ENCODE peak calls at places on chromosomes 2 and 18, in eight cellular contexts. F, H, N, S, X, Y, K and C are unnamed samples.

GRCh38 chr2:45299361-45299760 is 290.1 kb upstream of the SIX2 start:
- DNase-seq in F (no peak), H (no peak), N (no peak), S (no peak), X (no peak), Y (no peak), K (no peak), C (no peak)

GRCh38 chr2:199977984-199978415 is 22.6 kb downstream of the MAIP1 start:
- DNase-seq in F (no peak), H (no peak), N (no peak), S (peak; percentile 82), X (peak; percentile 67), Y (no peak), K (peak; percentile 29), C (no peak)

GRCh38 chr2:236557894-236558532 is 11.6 kb upstream of the ACKR3 start:
- DNase-seq in F (no peak), H (no peak), N (no peak), S (no peak), X (no peak), Y (no peak), K (no peak), C (no peak)

GRCh38 chr18:78622251-78622953 is 357.2 kb upstream of the SALL3 start:
- DNase-seq in F (no peak), H (no peak), N (no peak), S (no peak), X (no peak), Y (no peak), K (no peak), C (no peak)

GRCh38 chr2:138058427-138058826 is 94.2 kb downstream of the HNMT start:
- DNase-seq in F (no peak), H (no peak), N (no peak), S (no peak), X (no peak), Y (no peak), K (no peak), C (no peak)

GRCh38 chr2:53632714-53633113 is 134.9 kb upstream of the CHAC2 start:
- DNase-seq in F (no peak), H (no peak), N (no peak), S (peak; percentile 2), X (no peak), Y (no peak), K (no peak), C (no peak)

GRCh38 chr2:206229642-206230041 is 44.8 kb upstream of the ZDBF2 start:
- DNase-seq in F (no peak), H (no peak), N (no peak), S (no peak), X (no peak), Y (no peak), K (no peak), C (no peak)

GRCh38 chr2:200406379-200406778 is 99.9 kb downstream of the SPATS2L start:
- DNase-seq in F (no peak), H (no peak), N (no peak), S (peak; percentile 24), X (no peak), Y (no peak), K (no peak), C (no peak)

GRCh38 chr2:231886071-231886681 is 40.0 kb downstream of the NPPC start:
- DNase-seq in F (no peak), H (no peak), N (no peak), S (no peak), X (no peak), Y (no peak), K (no peak), C (no peak)

GRCh38 chr2:38485734-38486133 is 108.7 kb upstream of the ATL2 start:
- DNase-seq in F (no peak), H (no peak), N (no peak), S (no peak), X (no peak), Y (no peak), K (no peak), C (no peak)

GRCh38 chr2:190382851-190383250 is 25.3 kb upstream of the MFSD6 start:
- DNase-seq in F (peak; percentile 40), H (no peak), N (no peak), S (peak; percentile 41), X (no peak), Y (no peak), K (peak; percentile 57), C (no peak)

GRCh38 chr2:84882775-84883550 is 2.1 kb upstream of the TRABD2A start:
- DNase-seq in F (no peak), H (no peak), N (no peak), S (peak; percentile 83), X (no peak), Y (no peak), K (no peak), C (no peak)

GRCh38 chr18:58027341-58027740 is 16.7 kb upstream of the NEDD4L start:
- DNase-seq in F (no peak), H (no peak), N (no peak), S (no peak), X (no peak), Y (no peak), K (no peak), C (no peak)

GRCh38 chr2:3307901-3308300 is 69.7 kb downstream of the EIPR1 start:
- DNase-seq in F (no peak), H (peak; percentile 8), N (no peak), S (no peak), X (no peak), Y (peak; percentile 23), K (no peak), C (no peak)

GRCh38 chr2:196500686-196501431 is 138.7 kb upstream of the CCDC150 start:
- DNase-seq in F (peak; percentile 7), H (no peak), N (no peak), S (peak; percentile 16), X (no peak), Y (no peak), K (no peak), C (no peak)

GRCh38 chr2:108534577-108535379 is 508 bp downstream of the LIMS1 start:
- DNase-seq in F (peak; percentile 32), H (peak; percentile 72), N (no peak), S (no peak), X (peak; percentile 47), Y (peak; percentile 94), K (no peak), C (peak; percentile 44)

GRCh38 chr2:165844216-165844615 is 50.2 kb upstream of the GALNT3 start:
- DNase-seq in F (no peak), H (no peak), N (no peak), S (no peak), X (no peak), Y (no peak), K (no peak), C (no peak)

GRCh38 chr2:234500394-234501006 is 3.6 kb upstream of the ARL4C start:
- DNase-seq in F (no peak), H (peak; percentile 63), N (peak; percentile 58), S (peak; percentile 65), X (peak; percentile 66), Y (peak; percentile 94), K (peak; percentile 49), C (no peak)

GRCh38 chr18:26383454-26384270 is 157.4 kb downstream of the TAF4B start:
- DNase-seq in F (peak; percentile 19), H (no peak), N (no peak), S (peak; percentile 67), X (no peak), Y (no peak), K (peak; percentile 52), C (no peak)

GRCh38 chr2:133135035-133135654 is 433.1 kb downstream of the NCKAP5 start:
- DNase-seq in F (no peak), H (no peak), N (no peak), S (peak; percentile 13), X (no peak), Y (no peak), K (no peak), C (no peak)

GRCh38 chr2:109032229-109032800 is 43.3 kb upstream of the EDAR start:
- DNase-seq in F (no peak), H (no peak), N (no peak), S (no peak), X (no peak), Y (no peak), K (no peak), C (no peak)

GRCh38 chr2:22579341-22579740 is 805.6 kb upstream of the KLHL29 start:
- DNase-seq in F (no peak), H (no peak), N (no peak), S (no peak), X (no peak), Y (no peak), K (no peak), C (no peak)

GRCh38 chr2:10135296-10136089 is 13.0 kb downstream of the RRM2 start:
- DNase-seq in F (no peak), H (no peak), N (no peak), S (peak; percentile 53), X (no peak), Y (peak; percentile 8), K (no peak), C (no peak)
- TF ChIP-seq POLR2A in F (no peak), H (no peak), N (no peak), S (no peak), X (no peak), Y (no peak), K (no peak), C (no peak)

DNA sequence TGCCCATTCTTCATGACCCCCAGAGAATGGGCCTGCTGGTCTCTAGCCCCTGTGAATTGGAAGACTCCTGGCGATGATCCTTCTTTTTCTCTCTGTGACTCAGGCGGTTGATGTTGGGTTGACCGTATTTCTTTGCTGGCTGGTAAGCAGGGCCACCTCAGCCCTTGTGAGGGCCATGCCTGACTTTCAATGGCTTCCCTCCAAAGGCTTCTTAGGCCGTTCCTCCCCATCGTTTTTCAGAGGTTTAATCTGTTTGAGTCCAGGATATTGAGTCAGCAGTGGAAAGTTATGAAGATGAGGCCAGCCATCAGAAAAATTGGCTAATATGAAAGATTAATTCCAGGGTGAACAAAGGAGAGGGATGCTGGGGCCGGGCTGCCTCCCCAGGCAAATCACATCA is 13.6 kb downstream of the HPCAL1 start:
- DNase-seq in F (no peak), H (no peak), N (no peak), S (peak; percentile 60), X (no peak), Y (no peak), K (no peak), C (no peak)
- H3K27ac ChIP-seq in F (no peak overlapping the region), H (no peak overlapping the region), N (no peak overlapping the region), S (no peak overlapping the region), X (no peak overlapping the region), Y (no peak overlapping the region), K (no peak overlapping the region), C (no peak overlapping the region)

DNA sequence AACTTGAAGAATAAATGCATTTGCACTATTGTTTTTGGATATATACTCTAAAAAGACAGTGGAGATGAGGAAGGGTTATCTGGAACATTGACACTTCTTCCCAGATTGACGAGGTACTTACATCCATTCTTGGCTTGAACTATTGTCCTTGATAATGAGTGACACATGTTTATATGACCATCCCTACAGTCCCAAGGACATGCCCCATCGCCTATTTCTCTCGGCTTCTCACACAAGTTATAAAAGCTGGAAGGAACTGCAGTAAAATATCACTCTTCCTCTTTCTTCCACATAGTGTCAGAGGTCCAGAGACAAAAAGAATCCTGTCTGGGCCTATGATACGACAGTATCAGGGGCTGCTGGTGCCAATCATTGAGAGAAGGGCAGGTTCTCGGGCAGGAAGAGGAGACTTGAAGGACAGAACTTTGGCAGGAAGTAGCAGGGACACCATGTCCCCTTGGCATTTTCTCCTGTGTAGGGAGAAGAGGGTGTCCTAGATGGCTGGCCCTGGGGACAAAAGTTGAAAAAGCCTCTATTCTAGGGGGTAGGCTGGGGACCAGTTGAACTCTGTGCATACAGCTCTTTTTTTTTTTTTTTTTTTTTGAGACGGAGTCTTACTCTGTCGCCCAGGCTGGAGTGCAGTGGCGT is 5.8 kb upstream of the CABLES1 start:
- DNase-seq in F (no peak), H (no peak), N (no peak), S (no peak), X (no peak), Y (no peak), K (no peak), C (no peak)
- TF ChIP-seq POLR2A in F (no peak), H (no peak), N (no peak), S (no peak), X (no peak), Y (no peak), K (no peak), C (no peak)

GRCh38 chr2:64769392-64770044 is 115.8 kb upstream of the SERTAD2 start:
- DNase-seq in F (no peak), H (no peak), N (no peak), S (no peak), X (peak; percentile 48), Y (peak; percentile 59), K (no peak), C (no peak)
- H3K27ac ChIP-seq in F (peak overlapping the region; percentile 85), H (no peak overlapping the region), N (no peak overlapping the region), S (no peak overlapping the region), X (peak overlapping the region; percentile 94), Y (no peak overlapping the region), K (peak overlapping the region; percentile 98), C (no peak overlapping the region)